ENCODE peak calls at places on chromosomes 1 and 21, in nine cellular contexts. Z, F, E, G, A, O, Q, W and J are unnamed samples.

GRCh38 chr21:43355925-43356289 is 71.0 kb downstream of the SIK1 start:
- DNase-seq in Z (peak; percentile 51), F (no peak), E (no peak), G (no peak), A (no peak), O (no peak), Q (no peak), W (no peak), J (peak; percentile 65)

GRCh38 chr1:210250665-210250997 is 18.0 kb downstream of the SERTAD4 start:
- DNase-seq in Z (peak; percentile 21), F (no peak), E (peak; percentile 62), G (no peak), A (no peak), O (no peak), Q (no peak), W (no peak), J (peak; percentile 39)

GRCh38 chr1:46719689-46720088 is 775 bp upstream of the EFCAB14 start:
- DNase-seq in Z (no peak), F (no peak), E (no peak), G (no peak), A (no peak), O (no peak), Q (no peak), W (no peak), J (no peak)

GRCh38 chr21:43814215-43815106 is 25.1 kb downstream of the RRP1 start:
- DNase-seq in Z (no peak), F (no peak), E (no peak), G (no peak), A (no peak), O (no peak), Q (no peak), W (no peak), J (no peak)

GRCh38 chr1:36889478-36889845 is 144.9 kb downstream of the GRIK3 start:
- DNase-seq in Z (no peak), F (no peak), E (no peak), G (no peak), A (no peak), O (peak; percentile 8), Q (no peak), W (no peak), J (no peak)

GRCh38 chr1:104706631-104707147 is 957.0 kb downstream of the AMY1C start:
- DNase-seq in Z (peak; percentile 9), F (no peak), E (no peak), G (no peak), A (peak; percentile 78), O (no peak), Q (no peak), W (no peak), J (no peak)

GRCh38 chr21:45004481-45005263 is 64.8 kb downstream of the SLX9 start:
- DNase-seq in Z (no peak), F (no peak), E (no peak), G (no peak), A (no peak), O (no peak), Q (peak; percentile 62), W (no peak), J (no peak)

GRCh38 chr1:228917342-228917741 is 182.1 kb downstream of the RHOU start:
- DNase-seq in Z (no peak), F (no peak), E (no peak), G (no peak), A (no peak), O (peak; percentile 56), Q (no peak), W (no peak), J (no peak)

GRCh38 chr1:42947137-42947536 is 11.5 kb downstream of the SLC2A1 start:
- DNase-seq in Z (no peak), F (no peak), E (no peak), G (no peak), A (no peak), O (no peak), Q (no peak), W (no peak), J (no peak)

GRCh38 chr21:19468981-19469715 is 1065.6 kb upstream of the TMPRSS15 start:
- DNase-seq in Z (no peak), F (no peak), E (no peak), G (no peak), A (no peak), O (no peak), Q (no peak), W (no peak), J (no peak)

GRCh38 chr1:156851779-156852413 is 7.0 kb downstream of the INSRR start:
- DNase-seq in Z (no peak), F (no peak), E (no peak), G (no peak), A (no peak), O (no peak), Q (no peak), W (no peak), J (no peak)

GRCh38 chr1:228366851-228367741 is 39.5 kb downstream of the TRIM11 start:
- DNase-seq in Z (no peak), F (no peak), E (no peak), G (no peak), A (no peak), O (peak; percentile 80), Q (peak; percentile 65), W (peak; percentile 11), J (no peak)

GRCh38 chr1:228865613-228866320 is 130.5 kb downstream of the RHOU start:
- DNase-seq in Z (no peak), F (no peak), E (no peak), G (no peak), A (no peak), O (peak; percentile 67), Q (no peak), W (no peak), J (no peak)

GRCh38 chr1:227273557-227273956 is 44.7 kb downstream of the CDC42BPA start:
- DNase-seq in Z (no peak), F (peak; percentile 56), E (peak; percentile 25), G (no peak), A (peak; percentile 36), O (no peak), Q (no peak), W (no peak), J (no peak)

DNA sequence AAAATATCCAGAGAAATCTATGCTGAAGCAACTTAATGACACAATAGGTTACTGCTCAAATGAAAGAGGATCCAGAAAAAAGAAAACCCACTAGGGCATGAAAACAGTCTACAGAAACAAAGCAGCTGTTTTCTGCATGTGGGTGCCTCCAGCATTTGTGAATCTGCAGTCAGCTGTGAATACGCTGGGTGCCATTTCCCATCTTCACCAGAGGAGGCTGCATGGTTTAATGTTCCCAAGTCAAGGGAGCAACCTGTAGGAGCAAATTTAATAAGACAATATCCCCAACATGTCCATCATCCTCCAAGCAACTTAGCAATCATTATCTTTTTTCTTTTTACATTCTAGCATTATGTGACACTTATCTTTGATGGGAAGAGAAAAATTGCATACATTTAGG is 396.6 kb downstream of the BRINP2 start:
- DNase-seq in Z (no peak), F (peak; percentile 27), E (peak; percentile 16), G (no peak), A (peak; percentile 18), O (no peak), Q (no peak), W (no peak), J (no peak)
- TF ChIP-seq CTCF in Z (no peak), F (peak; percentile 7), E (peak; percentile 51), G (no peak), A (no peak), O (no peak), Q (peak; percentile 13), W (no peak), J (no peak)

DNA sequence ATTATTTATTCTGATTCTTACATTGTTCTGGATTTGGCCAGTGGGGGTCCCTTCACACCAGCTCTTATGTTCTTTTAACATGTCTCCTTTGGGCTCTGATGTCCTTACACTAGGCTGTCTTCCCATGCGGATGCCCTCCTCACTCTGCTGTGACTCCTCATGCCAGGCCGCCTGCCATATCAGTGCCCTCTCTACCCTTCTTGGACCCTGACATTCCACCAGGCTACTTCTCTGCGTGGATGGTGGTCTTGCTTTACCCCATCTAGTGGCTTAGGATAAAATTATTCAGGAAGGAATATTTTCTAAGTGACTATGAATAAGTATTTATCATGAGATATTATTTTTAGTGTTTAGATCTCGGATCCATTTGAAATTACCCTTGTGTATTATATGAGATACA is 21.2 kb downstream of the ATF6 start:
- DNase-seq in Z (no peak), F (no peak), E (no peak), G (no peak), A (no peak), O (no peak), Q (no peak), W (no peak), J (no peak)
- TF ChIP-seq CTCF in Z (no peak), F (no peak), E (no peak), G (no peak), A (no peak), O (no peak), Q (no peak), W (no peak), J (no peak)

GRCh38 chr1:15974855-15975254 is 1.0 kb downstream of the ZBTB17 start:
- DNase-seq in Z (peak; percentile 43), F (no peak), E (no peak), G (no peak), A (no peak), O (no peak), Q (no peak), W (no peak), J (peak; percentile 69)

GRCh38 chr1:15975805-15976680 is at the start of gene ZBTB17:
- DNase-seq in Z (peak; percentile 97), F (peak; percentile 95), E (peak; percentile 92), G (peak; percentile 96), A (peak; percentile 90), O (peak; percentile 99), Q (peak; percentile 98), W (peak; percentile 93), J (peak; percentile 95)

GRCh38 chr1:15973772-15974171 is 2.1 kb downstream of the ZBTB17 start:
- DNase-seq in Z (no peak), F (no peak), E (no peak), G (no peak), A (no peak), O (no peak), Q (no peak), W (no peak), J (no peak)

GRCh38 chr1:15972409-15972808 is 3.5 kb downstream of the ZBTB17 start:
- DNase-seq in Z (no peak), F (no peak), E (no peak), G (no peak), A (no peak), O (no peak), Q (no peak), W (no peak), J (no peak)

GRCh38 chr1:15975358-15975804 is 520 bp downstream of the ZBTB17 start:
- DNase-seq in Z (peak; percentile 78), F (peak; percentile 37), E (peak; percentile 78), G (peak; percentile 74), A (peak; percentile 44), O (no peak), Q (peak; percentile 86), W (no peak), J (peak; percentile 87)
- TF ChIP-seq CTCF in Z (no peak), F (no peak), E (no peak), G (no peak), A (peak; percentile 5), O (no peak), Q (no peak), W (no peak), J (no peak)

GRCh38 chr1:33001282-33001681 is 35.4 kb downstream of the AK2 start:
- DNase-seq in Z (no peak), F (no peak), E (no peak), G (no peak), A (peak; percentile 19), O (no peak), Q (no peak), W (no peak), J (no peak)
- TF ChIP-seq CTCF in Z (no peak), F (no peak), E (no peak), G (peak; percentile 29), A (no peak), O (no peak), Q (peak; percentile 2), W (no peak), J (peak; percentile 20)

GRCh38 chr1:181391297-181391905 is 91.9 kb upstream of the CACNA1E start:
- DNase-seq in Z (no peak), F (no peak), E (no peak), G (no peak), A (no peak), O (no peak), Q (no peak), W (no peak), J (no peak)
- TF ChIP-seq CTCF in Z (no peak), F (no peak), E (no peak), G (no peak), A (no peak), O (no peak), Q (no peak), W (no peak), J (no peak)